ENCODE peak calls at places on chromosomes 6 and 20, in seven cellular contexts. Y is BE2C, Z is ovary, G is A172, A is non-pigmented ciliary epithelial cell, H is iPS-NIHi11, W is IMR-90. D is an unnamed sample.

GRCh38 chr6:149499066-149499465 is 14.3 kb upstream of the ZC3H12D start:
- DNase-seq in Z (no peak), H (no peak), Y (no peak), G (peak), A (peak), W (peak), D (peak)

GRCh38 chr20:41375846-41376245 is 9.2 kb upstream of the EMILIN3 start:
- DNase-seq in W (no peak), A (no peak), Z (no peak), H (no peak), G (no peak), Y (no peak), D (no peak)

GRCh38 chr20:20226554-20226953 is 141.3 kb upstream of the INSM1 start:
- DNase-seq in H (no peak), G (no peak), Z (no peak), W (no peak), Y (no peak), A (no peak), D (no peak)

GRCh38 chr20:54218470-54218869 is 10.6 kb downstream of the PFDN4 start:
- DNase-seq in Y (no peak), G (no peak), Z (no peak), H (no peak), W (no peak), A (no peak), D (no peak)

GRCh38 chr20:21090112-21090737 is 15.9 kb downstream of the LINC00237 start:
- DNase-seq in Z (no peak), A (no peak), Y (no peak), H (no peak), W (no peak), G (no peak), D (no peak)

GRCh38 chr20:17960927-17961599 is 7.5 kb downstream of the SNX5 start:
- DNase-seq in H (no peak), A (no peak), Y (no peak), G (no peak), Z (peak), W (peak), D (no peak)

GRCh38 chr6:15184441-15184861 is 61.4 kb upstream of the JARID2 start:
- DNase-seq in G (no peak), Z (no peak), Y (no peak), H (no peak), A (no peak), W (no peak), D (peak)

GRCh38 chr20:32235331-32236047 is 27.8 kb downstream of the POFUT1 start:
- DNase-seq in Y (no peak), A (no peak), W (no peak), H (no peak), G (no peak), Z (no peak), D (no peak)

GRCh38 chr6:11333292-11333849 is 100.9 kb upstream of the NEDD9 start:
- DNase-seq in H (no peak), Y (no peak), G (no peak), W (no peak), Z (no peak), A (no peak), D (no peak)

GRCh38 chr20:4083103-4083864 is 67.9 kb upstream of the RNF24 start:
- DNase-seq in Z (no peak), A (no peak), H (no peak), W (no peak), Y (no peak), G (no peak), D (no peak)

GRCh38 chr20:63815613-63815862 is 15.5 kb downstream of the ZBTB46 start:
- DNase-seq in Z (no peak), Y (no peak), H (no peak), W (no peak), G (no peak), A (no peak), D (no peak)

GRCh38 chr20:60470366-60470765 is 512.1 kb downstream of the CDH26 start:
- DNase-seq in Z (no peak), Y (no peak), H (no peak), A (no peak), G (no peak), W (no peak), D (no peak)

GRCh38 chr6:53735896-53736295 is 58.9 kb upstream of the LRRC1 start:
- DNase-seq in H (no peak), A (no peak), Z (no peak), Y (no peak), G (no peak), W (no peak), D (no peak)

GRCh38 chr20:36273414-36274247 is 32.5 kb upstream of the DLGAP4 start:
- DNase-seq in G (peak), W (peak), A (no peak), Z (no peak), Y (no peak), H (no peak), D (peak)

GRCh38 chr6:129844118-129844891 is 16.8 kb downstream of the TMEM244 start:
- DNase-seq in Y (no peak), Z (no peak), A (no peak), W (peak), H (peak), G (peak), D (peak)

GRCh38 chr20:43894531-43894930 is 20.1 kb upstream of the TOX2 start:
- DNase-seq in Z (no peak), A (no peak), W (no peak), H (peak), G (no peak), Y (no peak), D (no peak)

GRCh38 chr6:1135726-1136414 is 176.0 kb upstream of the FOXQ1 start:
- DNase-seq in G (no peak), A (no peak), Y (no peak), W (no peak), Z (no peak), H (no peak), D (no peak)

GRCh38 chr20:40688129-40689099 is 622 bp downstream of the MAFB start:
- DNase-seq in G (no peak), A (no peak), Z (no peak), H (no peak), Y (no peak), W (peak), D (no peak)

GRCh38 chr6:70124882-70125535 is 177.9 kb downstream of the COL9A1 start:
- DNase-seq in H (no peak), G (peak), Y (no peak), Z (no peak), A (no peak), W (peak), D (no peak)

GRCh38 chr20:11919046-11919445 is 1.4 kb downstream of the BTBD3 start:
- DNase-seq in W (peak), G (no peak), A (no peak), Z (peak), H (no peak), Y (no peak), D (peak)

GRCh38 chr6:28446818-28447511 is 3.7 kb upstream of the ZSCAN23 start:
- DNase-seq in Y (peak), W (peak), H (peak), Z (no peak), A (no peak), G (no peak), D (no peak)

GRCh38 chr6:53623497-53623896 is 42.1 kb downstream of the KLHL31 start:
- DNase-seq in Z (no peak), Y (no peak), G (no peak), A (peak), W (peak), H (no peak), D (no peak)

GRCh38 chr6:164108869-164109769 is 694.6 kb downstream of the QKI start:
- DNase-seq in W (no peak), Y (no peak), Z (no peak), A (no peak), G (peak), H (no peak), D (no peak)